ENCODE peak calls at places on chromosome 13, in nine cellular contexts. T, G, Q, Y, L, R, I, U and O are unnamed samples.

GRCh38 chr13:62781866-62782265 is 1366.2 kb upstream of the PCDH20 start:
- DNase-seq in R (no peak), L (no peak), U (no peak), T (no peak), Q (no peak), Y (no peak), I (no peak), G (no peak), O (no peak)

GRCh38 chr13:39379118-39379517 is 223.9 kb downstream of the LHFPL6 start:
- DNase-seq in U (no peak), L (no peak), T (no peak), R (no peak), Q (no peak), G (no peak), Y (no peak), I (no peak), O (no peak)

GRCh38 chr13:31045621-31046081 is 113.2 kb downstream of the TEX26 start:
- DNase-seq in Y (peak; percentile 74), Q (peak; percentile 63), G (peak; percentile 94), I (no peak), U (no peak), L (peak; percentile 74), R (peak; percentile 84), T (peak; percentile 93), O (peak; percentile 68)

GRCh38 chr13:25574437-25575426 is 203.0 kb downstream of the ATP8A2 start:
- DNase-seq in U (peak; percentile 15), Y (peak; percentile 72), Q (peak; percentile 67), R (peak; percentile 47), I (peak; percentile 83), G (peak; percentile 75), T (peak; percentile 89), L (no peak), O (peak; percentile 38)

GRCh38 chr13:24925318-24926231 is 161.6 kb downstream of the RNF17 start:
- DNase-seq in U (no peak), L (no peak), R (no peak), I (no peak), Y (no peak), T (no peak), Q (no peak), G (no peak), O (no peak)

GRCh38 chr13:51251480-51251879 is 29.3 kb downstream of the FAM124A start:
- DNase-seq in U (no peak), Y (no peak), L (peak; percentile 51), I (no peak), T (no peak), G (no peak), Q (no peak), R (no peak), O (no peak)

GRCh38 chr13:77751513-77752456 is 54.3 kb downstream of the SLAIN1 start:
- DNase-seq in R (peak; percentile 30), Q (peak; percentile 44), U (no peak), Y (peak; percentile 37), T (peak; percentile 22), G (peak; percentile 54), I (peak; percentile 31), L (no peak), O (peak; percentile 11)

GRCh38 chr13:31978021-31978420 is 53.6 kb upstream of the FRY start:
- DNase-seq in U (no peak), Q (no peak), Y (no peak), L (no peak), I (no peak), T (no peak), G (no peak), R (no peak), O (no peak)

GRCh38 chr13:110278859-110279258 is 28.1 kb downstream of the COL4A1 start:
- DNase-seq in U (no peak), L (no peak), T (no peak), G (no peak), R (no peak), Q (no peak), I (no peak), Y (no peak), O (no peak)

GRCh38 chr13:51276684-51277083 is 54.5 kb downstream of the FAM124A start:
- DNase-seq in R (no peak), Y (peak; percentile 38), T (no peak), U (no peak), I (no peak), G (no peak), Q (no peak), L (no peak), O (no peak)

GRCh38 chr13:51557875-51558604 is 26.2 kb upstream of the WDFY2 start:
- DNase-seq in U (no peak), R (peak; percentile 48), G (peak; percentile 59), Q (no peak), I (no peak), Y (peak; percentile 45), T (peak; percentile 77), L (no peak), O (peak; percentile 34)

GRCh38 chr13:21663197-21663596 is 7.7 kb upstream of the FGF9 start:
- DNase-seq in G (no peak), Q (no peak), Y (no peak), U (no peak), L (no peak), R (no peak), I (no peak), T (no peak), O (no peak)

GRCh38 chr13:33089311-33089710 is 73.1 kb downstream of the KL start:
- DNase-seq in I (no peak), G (no peak), R (no peak), Y (no peak), L (no peak), Q (no peak), U (no peak), T (no peak), O (no peak)

GRCh38 chr13:110211046-110211445 is 95.9 kb downstream of the COL4A1 start:
- DNase-seq in G (no peak), R (no peak), Y (no peak), Q (no peak), I (no peak), U (no peak), L (no peak), T (no peak), O (no peak)

GRCh38 chr13:97540696-97541095 is 106.7 kb downstream of the RAP2A start:
- DNase-seq in Y (no peak), U (no peak), Q (no peak), T (no peak), R (no peak), I (no peak), G (peak; percentile 78), L (no peak), O (no peak)

GRCh38 chr13:68888832-68889231 is 1218.8 kb upstream of the ATXN8OS start:
- DNase-seq in L (no peak), G (no peak), I (no peak), Q (no peak), R (no peak), Y (no peak), T (no peak), U (no peak), O (no peak)

GRCh38 chr13:110835721-110836599 is 78.9 kb downstream of the ANKRD10 start:
- DNase-seq in L (no peak), R (no peak), G (peak; percentile 51), Q (no peak), U (no peak), T (no peak), Y (no peak), I (no peak), O (no peak)

GRCh38 chr13:25489238-25489637 is 117.5 kb downstream of the ATP8A2 start:
- DNase-seq in R (no peak), Q (no peak), I (peak; percentile 44), T (no peak), U (no peak), Y (no peak), G (no peak), L (no peak), O (no peak)

GRCh38 chr13:102799544-102800144 is 725 bp downstream of the BIVM start:
- DNase-seq in I (peak; percentile 71), L (peak; percentile 73), R (peak; percentile 55), G (peak; percentile 26), T (peak; percentile 14), Q (no peak), Y (peak; percentile 21), U (peak; percentile 63), O (no peak)

GRCh38 chr13:98778749-98779148 is 26.3 kb upstream of the SLC15A1 start:
- DNase-seq in Q (no peak), R (no peak), U (no peak), Y (no peak), I (no peak), G (peak; percentile 74), T (peak; percentile 72), L (no peak), O (no peak)

GRCh38 chr13:90272356-90272755 is 1075.1 kb upstream of the MIR17HG start:
- DNase-seq in U (no peak), T (no peak), I (no peak), Q (no peak), R (no peak), L (no peak), G (no peak), Y (no peak), O (no peak)

GRCh38 chr13:100131863-100132574 is 43.1 kb downstream of the PCCA start:
- DNase-seq in U (no peak), I (no peak), R (peak; percentile 77), G (peak; percentile 75), T (peak; percentile 96), L (no peak), Y (peak; percentile 56), Q (no peak), O (peak; percentile 16)

GRCh38 chr13:47897411-47898050 is 103.5 kb downstream of the SUCLA2 start:
- DNase-seq in Y (no peak), G (peak; percentile 8), T (peak; percentile 54), Q (no peak), L (no peak), U (no peak), I (peak; percentile 17), R (no peak), O (no peak)

GRCh38 chr13:111388851-111389500 is 68.5 kb downstream of the TEX29 start:
- DNase-seq in Y (no peak), U (no peak), T (no peak), R (no peak), Q (no peak), G (no peak), L (peak; percentile 33), I (no peak), O (no peak)

GRCh38 chr13:47934371-47934770 is 66.7 kb downstream of the SUCLA2 start:
- DNase-seq in R (no peak), Q (no peak), L (no peak), U (no peak), Y (no peak), G (peak; percentile 2), I (no peak), T (no peak), O (no peak)

GRCh38 chr13:30797847-30798246 is 62.5 kb downstream of the ALOX5AP start:
- DNase-seq in I (no peak), L (no peak), R (no peak), T (no peak), Q (no peak), Y (no peak), U (no peak), G (no peak), O (no peak)

GRCh38 chr13:27450921-27451461 is 627 bp upstream of the MTIF3 start:
- DNase-seq in T (peak; percentile 12), I (peak; percentile 43), U (no peak), L (peak; percentile 76), R (peak; percentile 35), Q (no peak), Y (peak; percentile 30), G (peak; percentile 66), O (no peak)

GRCh38 chr13:72590091-72590490 is 137.3 kb downstream of the MZT1 start:
- DNase-seq in Y (no peak), L (no peak), U (no peak), Q (no peak), R (no peak), G (no peak), T (no peak), I (no peak), O (no peak)